ENCODE peak calls at places on chromosomes 12 and 14, in nine cellular contexts. B is neural progenitor cell, D is MM.1S, V is SK-N-SH, P is HCT116, I is GM23338, Z is hepatocyte, J is GM23248, F is OCI-LY7. X is an unnamed sample.

GRCh38 chr14:90087433-90087832 is 25.6 kb downstream of the KCNK13 start:
- DNase-seq in B (no peak), D (no peak), V (no peak), P (no peak), I (no peak), Z (no peak), J (peak), F (no peak), X (peak)

GRCh38 chr14:83870556-83870955 is 1659.4 kb upstream of the FLRT2 start:
- DNase-seq in B (no peak), D (no peak), V (no peak), P (no peak), I (no peak), Z (no peak), J (no peak), F (no peak), X (no peak)

GRCh38 chr12:121723200-121723599 is 10.6 kb downstream of the TMEM120B start:
- DNase-seq in B (no peak), D (no peak), V (no peak), P (no peak), I (no peak), Z (no peak), J (no peak), F (no peak), X (no peak)

GRCh38 chr12:116878567-116879508 is 2.4 kb downstream of the HRK start:
- DNase-seq in B (peak), D (no peak), V (peak), P (no peak), I (peak), Z (no peak), J (peak), F (no peak), X (peak)

GRCh38 chr12:53575502-53576264 is 50.5 kb downstream of the ATF7 start:
- DNase-seq in B (no peak), D (no peak), V (no peak), P (no peak), I (no peak), Z (peak), J (peak), F (no peak), X (peak)

GRCh38 chr12:10381912-10382628 is 7.8 kb downstream of the KLRK1 start:
- DNase-seq in B (no peak), D (no peak), V (no peak), P (no peak), I (no peak), Z (no peak), J (no peak), F (no peak), X (no peak)

GRCh38 chr14:95174184-95174804 is 17.0 kb upstream of the DICER1 start:
- DNase-seq in B (no peak), D (no peak), V (no peak), P (no peak), I (no peak), Z (no peak), J (peak), F (no peak), X (peak)

GRCh38 chr12:21606175-21606574 is 1.5 kb upstream of the GYS2 start:
- DNase-seq in B (no peak), D (no peak), V (no peak), P (no peak), I (no peak), Z (no peak), J (no peak), F (no peak), X (no peak)

GRCh38 chr14:104865069-104865630 is at the start of gene CEP170B:
- DNase-seq in B (peak), D (peak), V (peak), P (no peak), I (peak), Z (peak), J (peak), F (peak), X (peak)

GRCh38 chr12:52380271-52380694 is 5.2 kb downstream of the KRT84 start:
- DNase-seq in B (peak), D (no peak), V (peak), P (no peak), I (peak), Z (peak), J (peak), F (no peak), X (peak)

GRCh38 chr12:54689984-54690383 is 41.8 kb upstream of the DCD start:
- DNase-seq in B (peak), D (no peak), V (no peak), P (peak), I (peak), Z (peak), J (peak), F (no peak), X (peak)

GRCh38 chr14:58751788-58752187 is 114.0 kb downstream of the DACT1 start:
- DNase-seq in B (no peak), D (no peak), V (no peak), P (no peak), I (no peak), Z (no peak), J (no peak), F (no peak), X (no peak)

GRCh38 chr14:58746701-58747100 is 108.9 kb downstream of the DACT1 start:
- DNase-seq in B (no peak), D (no peak), V (no peak), P (no peak), I (no peak), Z (no peak), J (peak), F (no peak), X (peak)

GRCh38 chr14:58747181-58747580 is 109.4 kb downstream of the DACT1 start:
- DNase-seq in B (no peak), D (no peak), V (no peak), P (no peak), I (no peak), Z (peak), J (peak), F (no peak), X (peak)

GRCh38 chr14:58750321-58751269 is 112.8 kb downstream of the DACT1 start:
- DNase-seq in B (no peak), D (no peak), V (no peak), P (no peak), I (no peak), Z (no peak), J (no peak), F (no peak), X (peak)

DNA sequence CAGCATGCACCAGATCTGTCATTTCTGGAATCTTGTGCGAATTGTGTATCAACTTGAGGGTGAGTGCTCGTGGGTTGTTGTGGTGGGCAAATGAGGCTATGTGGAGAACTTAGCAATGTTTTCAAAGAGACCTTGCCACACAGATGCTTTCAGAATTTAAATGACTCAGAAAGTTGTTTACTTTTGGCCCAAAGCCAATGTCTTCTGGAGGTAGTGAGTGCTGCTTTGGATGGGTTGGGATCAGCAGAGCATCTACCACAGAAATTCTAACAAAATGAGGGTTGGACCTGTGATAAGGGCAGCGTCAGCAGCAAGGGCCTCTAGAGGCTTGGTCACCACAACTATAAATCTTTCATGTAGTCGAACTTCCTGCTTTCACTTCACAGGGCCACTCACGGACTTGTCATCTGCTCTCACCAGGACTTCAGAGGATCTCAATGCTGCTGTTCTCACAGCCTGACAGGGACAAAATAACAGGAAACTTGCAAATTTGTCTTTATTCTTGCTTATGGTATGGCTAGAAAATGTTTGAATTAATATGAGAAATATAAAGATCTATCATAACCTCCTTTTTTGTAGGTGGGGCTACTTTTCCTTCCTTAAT is 111.4 kb downstream of the DACT1 start:
- DNase-seq in B (no peak), D (peak), V (no peak), P (peak), I (no peak), Z (peak), J (peak), F (no peak), X (peak)
- TF ChIP-seq EZH2phosphoT487 in B (no peak), D (no peak), V (no peak), P (no peak), I (no peak), Z (no peak), J (peak), F (no peak), X (no peak)

GRCh38 chr14:46344327-46344937 is 307.1 kb downstream of the RPL10L start:
- DNase-seq in B (peak), D (peak), V (peak), P (peak), I (peak), Z (peak), J (peak), F (peak), X (peak)
- TF ChIP-seq EZH2phosphoT487 in B (no peak), D (no peak), V (no peak), P (no peak), I (no peak), Z (no peak), J (no peak), F (no peak), X (no peak)

GRCh38 chr14:57418999-57419398 is 28.6 kb downstream of the NAA30 start:
- DNase-seq in B (no peak), D (no peak), V (no peak), P (no peak), I (no peak), Z (no peak), J (no peak), F (no peak), X (no peak)

GRCh38 chr14:57417228-57417627 is 26.8 kb downstream of the NAA30 start:
- DNase-seq in B (no peak), D (no peak), V (no peak), P (no peak), I (no peak), Z (no peak), J (no peak), F (no peak), X (no peak)

GRCh38 chr14:57408634-57409033 is 18.2 kb downstream of the NAA30 start:
- DNase-seq in B (no peak), D (no peak), V (no peak), P (no peak), I (no peak), Z (no peak), J (no peak), F (no peak), X (no peak)

GRCh38 chr14:57412341-57412740 is 22.0 kb downstream of the NAA30 start:
- DNase-seq in B (no peak), D (no peak), V (no peak), P (no peak), I (no peak), Z (no peak), J (no peak), F (no peak), X (no peak)

DNA sequence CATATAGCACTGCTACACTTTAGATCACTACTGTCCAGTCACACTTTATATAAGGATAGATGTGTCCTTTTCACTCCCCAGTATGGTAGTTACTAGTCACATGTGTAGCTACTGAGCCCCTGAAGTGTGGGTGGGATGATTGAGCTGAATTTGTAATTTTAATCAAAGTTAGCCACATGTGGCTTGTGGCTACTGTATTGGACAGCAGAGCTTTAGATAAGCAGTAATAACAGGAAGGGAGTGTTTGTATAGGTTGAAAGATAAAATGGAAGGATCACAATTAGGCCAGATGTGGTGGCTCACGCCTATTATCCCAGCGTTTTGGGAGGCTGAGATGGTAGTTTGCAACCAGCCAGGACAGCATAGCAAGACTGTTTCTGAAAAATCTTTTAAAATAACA is 23.5 kb downstream of the NAA30 start:
- DNase-seq in B (no peak), D (no peak), V (no peak), P (no peak), I (no peak), Z (no peak), J (no peak), F (no peak), X (no peak)
- TF ChIP-seq EZH2phosphoT487 in B (no peak), D (no peak), V (no peak), P (no peak), I (no peak), Z (no peak), J (no peak), F (no peak), X (no peak)

DNA sequence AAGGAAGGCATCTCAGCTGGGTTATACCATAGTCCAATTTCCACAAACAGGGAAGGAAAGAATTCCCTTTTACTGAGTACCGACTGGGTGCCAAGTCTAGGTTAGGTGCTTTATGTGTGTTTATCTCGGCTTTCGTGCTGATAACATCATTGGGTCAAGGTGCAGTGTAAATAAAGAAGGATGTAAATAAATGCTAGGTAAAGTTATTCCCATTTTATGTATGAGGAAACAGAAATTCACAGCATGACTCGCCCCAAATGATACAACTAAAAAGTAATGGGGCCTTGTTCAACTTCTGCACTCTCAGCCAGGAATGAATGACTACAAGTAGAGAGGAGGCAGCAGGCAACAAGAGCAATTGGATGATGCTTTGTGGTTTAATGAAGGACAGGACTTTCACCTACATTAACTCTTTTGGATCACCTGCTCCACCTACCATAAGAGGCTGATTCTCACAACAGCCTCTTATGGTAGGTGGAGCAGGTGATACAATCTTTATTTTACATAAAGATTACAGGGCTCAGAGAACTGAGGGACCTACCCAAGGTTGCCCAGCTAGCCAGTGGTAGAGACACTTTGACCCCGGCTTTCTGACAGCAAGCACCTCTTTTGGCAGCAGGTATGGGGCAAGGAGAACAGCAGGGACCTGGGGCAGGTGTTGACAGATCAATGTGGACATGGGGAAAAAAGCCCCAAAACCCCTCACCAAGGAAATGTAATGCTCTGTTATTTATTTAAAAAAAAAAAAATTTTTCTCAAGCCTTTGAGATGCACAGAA is 213.4 kb upstream of the NUDT4 start:
- DNase-seq in B (no peak), D (no peak), V (no peak), P (no peak), I (no peak), Z (no peak), J (peak), F (no peak), X (peak)
- TF ChIP-seq EZH2phosphoT487 in B (no peak), D (no peak), V (no peak), P (no peak), I (no peak), Z (no peak), J (no peak), F (no peak), X (no peak)

GRCh38 chr14:87705439-87705896 is 287.5 kb downstream of the GALC start:
- DNase-seq in B (no peak), D (no peak), V (no peak), P (no peak), I (no peak), Z (no peak), J (peak), F (no peak), X (no peak)
- TF ChIP-seq EZH2phosphoT487 in B (no peak), D (no peak), V (no peak), P (no peak), I (no peak), Z (no peak), J (no peak), F (no peak), X (no peak)